ENCODE peak calls at places on chromosomes 16 and 17, in ten cellular contexts. M is left kidney; J is activated CD4-positive, CD25-positive, alpha-beta regulatory T cell; B is cortex of kidney; I is activated naive CD4-positive, alpha-beta T cell treated with anti-CD3 and anti-CD28 coated beads, Interleukin-2, amount 50 U/mL, for 72 hours; E is neural crest cell; Q is KBM-7; N is T-helper 9 cell; P is memory B cell; Z is skeletal muscle cell. V is an unnamed sample.

GRCh38 chr17:47212458-47212857 is 3.3 kb downstream of the MYL4 start:
- DNase-seq in M (no peak), J (no peak), B (no peak), I (no peak), E (no peak), Q (no peak), N (no peak), P (no peak), Z (no peak), V (no peak)

GRCh38 chr16:84633622-84634021 is 14.7 kb upstream of the KLHL36 start:
- DNase-seq in M (peak), J (no peak), B (no peak), I (no peak), E (no peak), Q (no peak), N (no peak), P (no peak), Z (no peak), V (no peak)

GRCh38 chr17:58525239-58525638 is 10.8 kb upstream of the MTMR4 start:
- DNase-seq in M (peak), J (no peak), B (no peak), I (no peak), E (no peak), Q (no peak), N (no peak), P (no peak), Z (peak), V (no peak)

GRCh38 chr16:16143038-16143763 is 80.1 kb downstream of the ABCC6 start:
- DNase-seq in M (no peak), J (no peak), B (no peak), I (no peak), E (no peak), Q (peak), N (no peak), P (no peak), Z (no peak), V (no peak)

GRCh38 chr16:88382491-88383400 is at the start of gene ZNF469:
- DNase-seq in M (peak), J (no peak), B (no peak), I (no peak), E (no peak), Q (no peak), N (no peak), P (peak), Z (no peak), V (no peak)

GRCh38 chr17:2712300-2713043 is 908 bp upstream of the CLUH start:
- DNase-seq in M (peak), J (no peak), B (no peak), I (no peak), E (no peak), Q (no peak), N (no peak), P (no peak), Z (no peak), V (no peak)

GRCh38 chr17:2050246-2050866 is 4.5 kb upstream of the HIC1 start:
- DNase-seq in M (peak), J (peak), B (no peak), I (peak), E (peak), Q (no peak), N (peak), P (no peak), Z (no peak), V (peak)

GRCh38 chr17:38511126-38512108 is 83.2 kb downstream of the ARHGAP23 start:
- DNase-seq in M (no peak), J (no peak), B (no peak), I (no peak), E (no peak), Q (no peak), N (no peak), P (no peak), Z (peak), V (no peak)

GRCh38 chr16:85757341-85757822 is 6.5 kb upstream of the C16orf74 start:
- DNase-seq in M (no peak), J (no peak), B (no peak), I (no peak), E (no peak), Q (no peak), N (no peak), P (no peak), Z (peak), V (no peak)

GRCh38 chr16:66948034-66948821 is 12.8 kb upstream of the CES3 start:
- DNase-seq in M (peak), J (no peak), B (no peak), I (no peak), E (no peak), Q (no peak), N (no peak), P (no peak), Z (no peak), V (no peak)

GRCh38 chr17:48051706-48052486 is 3.7 kb downstream of the NFE2L1 start:
- DNase-seq in M (peak), J (no peak), B (no peak), I (no peak), E (no peak), Q (peak), N (no peak), P (no peak), Z (peak), V (no peak)

GRCh38 chr16:12017583-12017982 is 41.0 kb downstream of the SNX29 start:
- DNase-seq in M (no peak), J (no peak), B (no peak), I (no peak), E (no peak), Q (no peak), N (no peak), P (no peak), Z (no peak), V (no peak)

GRCh38 chr17:81287155-81287554 is 8.0 kb downstream of the SLC38A10 start:
- DNase-seq in M (peak), J (no peak), B (no peak), I (no peak), E (no peak), Q (no peak), N (no peak), P (no peak), Z (no peak), V (no peak)

GRCh38 chr17:32876414-32877163 is at the start of gene MYO1D:
- DNase-seq in M (peak), J (peak), B (no peak), I (peak), E (peak), Q (peak), N (peak), P (peak), Z (no peak), V (peak)

GRCh38 chr17:27247071-27247957 is 46.6 kb upstream of the WSB1 start:
- DNase-seq in M (peak), J (no peak), B (no peak), I (no peak), E (no peak), Q (no peak), N (no peak), P (no peak), Z (peak), V (peak)

GRCh38 chr17:71392715-71393567 is 727.9 kb upstream of the SOX9 start:
- DNase-seq in M (no peak), J (no peak), B (no peak), I (no peak), E (no peak), Q (no peak), N (no peak), P (no peak), Z (no peak), V (no peak)

GRCh38 chr17:11598274-11599221 is at the start of gene DNAH9:
- DNase-seq in M (peak), J (no peak), B (no peak), I (peak), E (peak), Q (peak), N (no peak), P (no peak), Z (peak), V (peak)

GRCh38 chr17:63956296-63956920 is 16.3 kb downstream of the SCN4A start:
- DNase-seq in M (no peak), J (no peak), B (no peak), I (no peak), E (no peak), Q (no peak), N (no peak), P (no peak), Z (no peak), V (no peak)

GRCh38 chr17:4086041-4086483 is 56.8 kb downstream of the ZZEF1 start:
- DNase-seq in M (no peak), J (no peak), B (no peak), I (no peak), E (no peak), Q (no peak), N (no peak), P (no peak), Z (no peak), V (no peak)

GRCh38 chr17:79797492-79798295 is 817 bp upstream of the CBX8 start:
- DNase-seq in M (peak), J (no peak), B (no peak), I (no peak), E (no peak), Q (no peak), N (no peak), P (no peak), Z (no peak), V (no peak)

GRCh38 chr16:57529324-57530103 is 6.9 kb downstream of the CCDC102A start:
- DNase-seq in M (no peak), J (no peak), B (no peak), I (no peak), E (no peak), Q (no peak), N (no peak), P (no peak), Z (no peak), V (no peak)

GRCh38 chr17:67863624-67864247 is 38.4 kb downstream of the BPTF start:
- DNase-seq in M (no peak), J (no peak), B (no peak), I (no peak), E (no peak), Q (no peak), N (no peak), P (no peak), Z (no peak), V (no peak)

GRCh38 chr17:44110823-44111633 is 12.4 kb downstream of the HDAC5 start:
- DNase-seq in M (peak), J (no peak), B (peak), I (peak), E (peak), Q (peak), N (no peak), P (peak), Z (peak), V (no peak)

GRCh38 chr16:88816736-88817535 is 5.2 kb upstream of the APRT start:
- DNase-seq in M (no peak), J (no peak), B (no peak), I (no peak), E (no peak), Q (no peak), N (no peak), P (no peak), Z (no peak), V (no peak)

GRCh38 chr17:30000001-30000754 is 58.7 kb downstream of the EFCAB5 start:
- DNase-seq in M (no peak), J (no peak), B (no peak), I (no peak), E (no peak), Q (no peak), N (no peak), P (no peak), Z (no peak), V (no peak)

GRCh38 chr16:72384651-72385050 is 212.7 kb upstream of the PMFBP1 start:
- DNase-seq in M (no peak), J (no peak), B (no peak), I (no peak), E (no peak), Q (no peak), N (no peak), P (no peak), Z (no peak), V (no peak)

GRCh38 chr16:49855822-49856740 is at the start of gene ZNF423:
- DNase-seq in M (peak), J (no peak), B (no peak), I (no peak), E (peak), Q (no peak), N (no peak), P (no peak), Z (no peak), V (no peak)

GRCh38 chr17:34556384-34556783 is 23.0 kb upstream of the TMEM132E start:
- DNase-seq in M (peak), J (no peak), B (no peak), I (no peak), E (peak), Q (peak), N (no peak), P (no peak), Z (no peak), V (peak)

GRCh38 chr17:76558210-76559095 is 18.6 kb downstream of the PRCD start:
- DNase-seq in M (peak), J (no peak), B (no peak), I (peak), E (no peak), Q (peak), N (no peak), P (no peak), Z (no peak), V (peak)

GRCh38 chr16:89395150-89396142 is 94.9 kb downstream of the ANKRD11 start:
- DNase-seq in M (peak), J (no peak), B (no peak), I (no peak), E (no peak), Q (no peak), N (no peak), P (no peak), Z (peak), V (peak)

GRCh38 chr17:38739305-38739704 is 8.8 kb downstream of the PCGF2 start:
- DNase-seq in M (no peak), J (no peak), B (no peak), I (no peak), E (no peak), Q (no peak), N (no peak), P (no peak), Z (no peak), V (no peak)

GRCh38 chr17:44464037-44464436 is 39.2 kb downstream of the GPATCH8 start:
- DNase-seq in M (no peak), J (no peak), B (no peak), I (no peak), E (no peak), Q (no peak), N (no peak), P (no peak), Z (no peak), V (no peak)

GRCh38 chr16:3865241-3865640 is 15.3 kb downstream of the CREBBP start:
- DNase-seq in M (no peak), J (no peak), B (no peak), I (no peak), E (no peak), Q (no peak), N (no peak), P (no peak), Z (no peak), V (no peak)

GRCh38 chr16:78002915-78003538 is 19.3 kb upstream of the CLEC3A start:
- DNase-seq in M (peak), J (peak), B (no peak), I (peak), E (peak), Q (peak), N (peak), P (peak), Z (peak), V (peak)

GRCh38 chr17:17119106-17119505 is 76.8 kb downstream of the MPRIP start:
- DNase-seq in M (no peak), J (no peak), B (no peak), I (no peak), E (no peak), Q (no peak), N (no peak), P (no peak), Z (no peak), V (no peak)

GRCh38 chr17:29070308-29070707 is 27.4 kb downstream of the PIPOX start:
- DNase-seq in M (no peak), J (no peak), B (no peak), I (no peak), E (no peak), Q (no peak), N (no peak), P (no peak), Z (no peak), V (no peak)

GRCh38 chr16:14502932-14503741 is 126.9 kb downstream of the PARN start:
- DNase-seq in M (no peak), J (no peak), B (no peak), I (no peak), E (no peak), Q (no peak), N (no peak), P (no peak), Z (peak), V (no peak)

V was measured in LoVo.